ENCODE peak calls at places on chromosomes 6 and 20, in six cellular contexts. O is GM23338, Q is choroid plexus epithelial cell, H is OCI-LY7, K is neural progenitor cell, P is WERI-Rb-1. F is an unnamed sample.

GRCh38 chr20:34527016-34527415 is 10.8 kb downstream of the DYNLRB1 start:
- DNase-seq in O (no peak), Q (no peak), H (no peak), K (no peak), P (no peak), F (no peak)

GRCh38 chr6:136085370-136086115 is 164.6 kb downstream of the MTFR2 start:
- DNase-seq in O (no peak), Q (peak; percentile 52), H (no peak), K (no peak), P (no peak), F (no peak)

GRCh38 chr6:98498891-98499290 is 335.5 kb upstream of the POU3F2 start:
- DNase-seq in O (peak; percentile 27), Q (no peak), H (no peak), K (no peak), P (no peak), F (no peak)

GRCh38 chr20:50343490-50344179 is 153.0 kb downstream of the CEBPB start:
- DNase-seq in O (no peak), Q (no peak), H (no peak), K (no peak), P (no peak), F (no peak)

GRCh38 chr6:16472349-16473069 is 234.1 kb downstream of the GMPR start:
- DNase-seq in O (no peak), Q (peak; percentile 76), H (no peak), K (no peak), P (no peak), F (no peak)

GRCh38 chr20:16350465-16350864 is 222.8 kb downstream of the KIF16B start:
- DNase-seq in O (no peak), Q (peak; percentile 20), H (no peak), K (no peak), P (no peak), F (no peak)

GRCh38 chr6:13375360-13375878 is 47.1 kb upstream of the TBC1D7 start:
- DNase-seq in O (no peak), Q (no peak), H (peak; percentile 72), K (no peak), P (no peak), F (no peak)

GRCh38 chr20:51987812-51988211 is 185.5 kb upstream of the SALL4 start:
- DNase-seq in O (no peak), Q (no peak), H (no peak), K (no peak), P (no peak), F (no peak)

GRCh38 chr20:20593447-20594170 is 118.8 kb downstream of the RALGAPA2 start:
- DNase-seq in O (peak; percentile 91), Q (peak; percentile 79), H (peak; percentile 37), K (peak; percentile 87), P (peak; percentile 85), F (peak; percentile 77)

GRCh38 chr6:159788757-159789376 is 535 bp downstream of the TCP1 start:
- DNase-seq in O (peak; percentile 61), Q (peak; percentile 57), H (peak; percentile 67), K (peak; percentile 60), P (no peak), F (peak; percentile 39)

GRCh38 chr6:31651602-31652191 is 764 bp downstream of the BAG6 start:
- DNase-seq in O (peak; percentile 90), Q (peak; percentile 79), H (no peak), K (peak; percentile 90), P (peak; percentile 96), F (peak; percentile 89)

GRCh38 chr20:41854765-41855164 is 236.6 kb upstream of the CHD6 start:
- DNase-seq in O (no peak), Q (no peak), H (no peak), K (no peak), P (no peak), F (no peak)

GRCh38 chr6:255418-256090 is 36.7 kb upstream of the DUSP22 start:
- DNase-seq in O (no peak), Q (no peak), H (no peak), K (no peak), P (no peak), F (no peak)

GRCh38 chr6:86856937-86857563 is 80.3 kb upstream of the HTR1E start:
- DNase-seq in O (peak; percentile 82), Q (peak; percentile 64), H (peak; percentile 58), K (peak; percentile 71), P (peak; percentile 43), F (no peak)

GRCh38 chr6:76840025-76840745 is 623.1 kb downstream of the HTR1B start:
- DNase-seq in O (no peak), Q (no peak), H (no peak), K (no peak), P (no peak), F (no peak)

GRCh38 chr6:142885182-142885867 is 59.7 kb downstream of the HIVEP2 start:
- DNase-seq in O (peak; percentile 91), Q (peak; percentile 97), H (peak; percentile 69), K (peak; percentile 65), P (no peak), F (peak; percentile 67)

GRCh38 chr6:169252805-169253189 is 849 bp downstream of the THBS2 start:
- DNase-seq in O (peak; percentile 72), Q (no peak), H (no peak), K (peak; percentile 63), P (no peak), F (peak; percentile 57)

GRCh38 chr6:2760882-2761842 is 4.0 kb upstream of the WRNIP1 start:
- DNase-seq in O (peak; percentile 53), Q (no peak), H (peak; percentile 28), K (no peak), P (no peak), F (no peak)

GRCh38 chr6:27592107-27592480 is 119.2 kb upstream of the ZNF184 start:
- DNase-seq in O (peak; percentile 47), Q (peak; percentile 22), H (no peak), K (peak; percentile 68), P (no peak), F (no peak)

GRCh38 chr20:32727663-32728062 is 15.6 kb downstream of the COMMD7 start:
- DNase-seq in O (no peak), Q (peak; percentile 90), H (no peak), K (no peak), P (no peak), F (no peak)

GRCh38 chr6:168132531-168133184 is 53.6 kb upstream of the FRMD1 start:
- DNase-seq in O (peak; percentile 88), Q (peak; percentile 80), H (no peak), K (peak; percentile 88), P (peak; percentile 87), F (peak; percentile 85)

GRCh38 chr20:15854871-15855270 is 718.4 kb downstream of the KIF16B start:
- DNase-seq in O (no peak), Q (no peak), H (no peak), K (no peak), P (no peak), F (no peak)

GRCh38 chr20:49447364-49447763 is 35.1 kb downstream of the KCNB1 start:
- DNase-seq in O (no peak), Q (no peak), H (no peak), K (no peak), P (no peak), F (no peak)

GRCh38 chr20:50704971-50705370 is 13.6 kb upstream of the RIPOR3 start:
- DNase-seq in O (no peak), Q (peak; percentile 83), H (no peak), K (no peak), P (no peak), F (no peak)

GRCh38 chr6:166595061-166595780 is 8.7 kb upstream of the RAMACL start:
- DNase-seq in O (no peak), Q (peak; percentile 94), H (no peak), K (no peak), P (no peak), F (no peak)

GRCh38 chr6:125471703-125472102 is 169.9 kb upstream of the HDDC2 start:
- DNase-seq in O (no peak), Q (peak; percentile 12), H (no peak), K (no peak), P (no peak), F (no peak)

GRCh38 chr6:108518714-108519576 is 41.8 kb upstream of the FOXO3 start:
- DNase-seq in O (peak; percentile 76), Q (peak; percentile 51), H (peak; percentile 43), K (peak; percentile 52), P (no peak), F (peak; percentile 51)

GRCh38 chr6:134115715-134116074 is 63.3 kb upstream of the SLC2A12 start:
- DNase-seq in O (no peak), Q (no peak), H (no peak), K (no peak), P (no peak), F (no peak)

GRCh38 chr6:103124471-103124870 is 1731.0 kb downstream of the GRIK2 start:
- DNase-seq in O (no peak), Q (no peak), H (no peak), K (no peak), P (no peak), F (no peak)

GRCh38 chr6:40713002-40713719 is 126.0 kb upstream of the LRFN2 start:
- DNase-seq in O (peak; percentile 42), Q (peak; percentile 57), H (no peak), K (peak; percentile 48), P (peak; percentile 54), F (no peak)
- TF ChIP-seq CTCF in O (no peak), Q (peak; percentile 62), H (no peak), K (peak; percentile 26), P (peak; percentile 69), F (peak; percentile 19)

DNA sequence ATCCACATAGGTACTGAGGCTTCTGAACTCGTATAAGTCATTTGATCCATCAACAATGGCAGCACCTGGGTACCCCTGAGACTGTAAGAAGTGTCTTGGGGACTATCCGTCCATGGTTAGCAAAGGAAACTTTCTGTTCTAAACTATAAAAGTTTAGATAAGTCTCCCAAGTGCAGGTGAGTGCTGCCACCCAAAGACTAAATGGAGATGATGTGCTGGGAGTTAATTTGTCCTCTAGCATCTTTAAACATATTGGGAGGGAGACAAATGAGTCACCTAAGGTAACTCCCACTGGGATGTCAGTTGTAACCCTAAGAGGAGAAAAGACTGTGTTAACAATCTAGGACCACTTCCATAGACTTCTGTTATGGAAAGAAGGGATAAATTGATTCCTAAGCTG is 6.2 kb downstream of the BEND6 start:
- DNase-seq in O (no peak), Q (no peak), H (peak; percentile 12), K (no peak), P (no peak), F (no peak)
- TF ChIP-seq CTCF in O (peak; percentile 19), Q (no peak), H (peak; percentile 32), K (no peak), P (no peak), F (no peak)

DNA sequence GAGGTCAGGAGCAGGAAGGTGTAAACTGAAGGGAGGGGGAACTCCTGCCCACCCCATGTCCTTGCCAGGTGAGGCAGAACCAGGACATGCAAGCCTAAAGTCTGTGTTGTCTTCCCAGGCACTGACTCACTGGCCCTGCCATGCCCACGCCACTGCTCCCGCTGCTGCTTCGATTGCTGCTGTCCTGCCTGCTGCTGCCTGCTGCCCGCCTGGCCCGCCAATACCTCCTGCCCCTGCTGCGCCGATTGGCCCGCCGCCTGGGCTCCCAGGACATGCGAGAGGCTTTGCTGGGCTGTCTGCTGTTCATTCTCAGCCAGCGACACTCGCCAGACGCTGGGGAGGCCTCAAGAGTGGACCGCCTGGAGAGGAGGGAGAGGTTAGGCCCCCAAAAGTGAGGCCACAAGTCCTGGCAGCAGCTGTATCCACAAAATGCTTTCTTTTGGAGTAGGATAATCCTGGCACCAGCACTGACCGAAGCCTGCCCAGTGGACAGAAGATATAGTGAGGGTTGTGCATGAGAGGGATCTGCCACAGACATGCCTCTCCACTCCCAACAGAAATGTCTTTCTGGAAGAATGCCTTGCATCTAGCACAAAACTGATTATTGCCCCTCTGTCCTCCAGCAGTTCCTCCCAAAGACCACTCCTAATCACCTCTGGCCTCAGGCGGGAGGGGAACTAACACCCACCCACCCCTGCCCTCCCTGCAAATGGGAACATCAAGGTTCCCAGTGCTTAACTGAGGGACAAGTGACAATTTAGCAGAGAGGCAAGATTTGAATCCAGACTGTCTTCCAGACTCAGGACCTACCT is 812 bp downstream of the MYMX start:
- DNase-seq in O (peak; percentile 56), Q (no peak), H (no peak), K (peak; percentile 71), P (no peak), F (peak; percentile 81)
- TF ChIP-seq CTCF in O (no peak), Q (no peak), H (no peak), K (no peak), P (no peak), F (no peak)

GRCh38 chr6:106608080-106608668 is 21.1 kb downstream of the RTN4IP1 start:
- DNase-seq in O (peak; percentile 89), Q (peak; percentile 84), H (peak; percentile 82), K (peak; percentile 65), P (peak; percentile 27), F (no peak)
- TF ChIP-seq CTCF in O (peak; percentile 89), Q (peak; percentile 73), H (peak; percentile 87), K (peak; percentile 69), P (peak; percentile 65), F (peak; percentile 81)